ENCODE peak calls at places on chromosomes 4 and X, in ten cellular contexts. One of them, this sample, is unnamed.

GRCh38 chr4:82667761-82668505 is 106.1 kb upstream of the TMEM150C start:
- DNase-seq in effector memory CD4-positive, alpha-beta T cell: no peak
- DNase-seq in CD4-positive, alpha-beta memory T cell: no peak
- DNase-seq in heart left ventricle: no peak
- DNase-seq in cardiac muscle cell: no peak
- DNase-seq in left ventricle myocardium inferior: no peak
- DNase-seq in endodermal cell: peak; percentile 71
- DNase-seq in transverse colon: no peak
- DNase-seq in uterus: no peak
- DNase-seq in HCT116: no peak
- DNase-seq in this sample: no peak

GRCh38 chrX:153494541-153495361 is at the start of gene BGN:
- DNase-seq in effector memory CD4-positive, alpha-beta T cell: no peak
- DNase-seq in CD4-positive, alpha-beta memory T cell: no peak
- DNase-seq in heart left ventricle: peak; percentile 61
- DNase-seq in cardiac muscle cell: peak; percentile 44
- DNase-seq in left ventricle myocardium inferior: peak; percentile 57
- DNase-seq in endodermal cell: peak; percentile 81
- DNase-seq in transverse colon: no peak
- DNase-seq in uterus: peak; percentile 62
- DNase-seq in HCT116: no peak
- DNase-seq in this sample: peak; percentile 47

GRCh38 chr4:6461301-6462165 is 10.9 kb downstream of the PPP2R2C start:
- DNase-seq in effector memory CD4-positive, alpha-beta T cell: no peak
- DNase-seq in CD4-positive, alpha-beta memory T cell: no peak
- DNase-seq in heart left ventricle: no peak
- DNase-seq in cardiac muscle cell: no peak
- DNase-seq in left ventricle myocardium inferior: no peak
- DNase-seq in endodermal cell: peak; percentile 62
- DNase-seq in transverse colon: no peak
- DNase-seq in uterus: no peak
- DNase-seq in HCT116: no peak
- DNase-seq in this sample: peak; percentile 60

GRCh38 chr4:14254252-14254651 is 626.7 kb upstream of the BOD1L1 start:
- DNase-seq in effector memory CD4-positive, alpha-beta T cell: no peak
- DNase-seq in CD4-positive, alpha-beta memory T cell: no peak
- DNase-seq in heart left ventricle: peak; percentile 8
- DNase-seq in cardiac muscle cell: peak; percentile 38
- DNase-seq in left ventricle myocardium inferior: peak; percentile 19
- DNase-seq in endodermal cell: peak; percentile 86
- DNase-seq in transverse colon: peak; percentile 25
- DNase-seq in uterus: peak; percentile 12
- DNase-seq in HCT116: no peak
- DNase-seq in this sample: peak; percentile 65

GRCh38 chr4:8664976-8665375 is 72.4 kb downstream of the CPZ start:
- DNase-seq in effector memory CD4-positive, alpha-beta T cell: no peak
- DNase-seq in CD4-positive, alpha-beta memory T cell: no peak
- DNase-seq in heart left ventricle: no peak
- DNase-seq in cardiac muscle cell: no peak
- DNase-seq in left ventricle myocardium inferior: no peak
- DNase-seq in endodermal cell: peak; percentile 44
- DNase-seq in transverse colon: no peak
- DNase-seq in uterus: no peak
- DNase-seq in HCT116: no peak
- DNase-seq in this sample: no peak

GRCh38 chr4:25890653-25891485 is 23.2 kb upstream of the SMIM20 start:
- DNase-seq in effector memory CD4-positive, alpha-beta T cell: no peak
- DNase-seq in CD4-positive, alpha-beta memory T cell: no peak
- DNase-seq in heart left ventricle: no peak
- DNase-seq in cardiac muscle cell: peak; percentile 28
- DNase-seq in left ventricle myocardium inferior: no peak
- DNase-seq in endodermal cell: peak; percentile 79
- DNase-seq in transverse colon: no peak
- DNase-seq in uterus: no peak
- DNase-seq in HCT116: no peak
- DNase-seq in this sample: no peak

GRCh38 chr4:138003248-138003647 is 238.9 kb downstream of the SLC7A11 start:
- DNase-seq in effector memory CD4-positive, alpha-beta T cell: no peak
- DNase-seq in CD4-positive, alpha-beta memory T cell: no peak
- DNase-seq in heart left ventricle: no peak
- DNase-seq in cardiac muscle cell: no peak
- DNase-seq in left ventricle myocardium inferior: no peak
- DNase-seq in endodermal cell: no peak
- DNase-seq in transverse colon: no peak
- DNase-seq in uterus: no peak
- DNase-seq in HCT116: no peak
- DNase-seq in this sample: no peak

GRCh38 chr4:4486969-4487368 is 54.9 kb downstream of the STX18 start:
- DNase-seq in effector memory CD4-positive, alpha-beta T cell: no peak
- DNase-seq in CD4-positive, alpha-beta memory T cell: no peak
- DNase-seq in heart left ventricle: no peak
- DNase-seq in cardiac muscle cell: no peak
- DNase-seq in left ventricle myocardium inferior: no peak
- DNase-seq in endodermal cell: no peak
- DNase-seq in transverse colon: no peak
- DNase-seq in uterus: no peak
- DNase-seq in HCT116: no peak
- DNase-seq in this sample: no peak

GRCh38 chr4:185003596-185004351 is 14.5 kb upstream of the HELT start:
- DNase-seq in effector memory CD4-positive, alpha-beta T cell: no peak
- DNase-seq in CD4-positive, alpha-beta memory T cell: no peak
- DNase-seq in heart left ventricle: no peak
- DNase-seq in cardiac muscle cell: no peak
- DNase-seq in left ventricle myocardium inferior: no peak
- DNase-seq in endodermal cell: no peak
- DNase-seq in transverse colon: no peak
- DNase-seq in uterus: no peak
- DNase-seq in HCT116: no peak
- DNase-seq in this sample: peak; percentile 53

GRCh38 chrX:3141031-3141430 is 99.8 kb downstream of the ARSF start:
- DNase-seq in effector memory CD4-positive, alpha-beta T cell: no peak
- DNase-seq in CD4-positive, alpha-beta memory T cell: no peak
- DNase-seq in heart left ventricle: no peak
- DNase-seq in cardiac muscle cell: no peak
- DNase-seq in left ventricle myocardium inferior: no peak
- DNase-seq in endodermal cell: no peak
- DNase-seq in transverse colon: no peak
- DNase-seq in uterus: no peak
- DNase-seq in HCT116: no peak
- DNase-seq in this sample: no peak

GRCh38 chrX:3144651-3145050 is 103.4 kb downstream of the ARSF start:
- DNase-seq in effector memory CD4-positive, alpha-beta T cell: no peak
- DNase-seq in CD4-positive, alpha-beta memory T cell: no peak
- DNase-seq in heart left ventricle: no peak
- DNase-seq in cardiac muscle cell: no peak
- DNase-seq in left ventricle myocardium inferior: no peak
- DNase-seq in endodermal cell: no peak
- DNase-seq in transverse colon: no peak
- DNase-seq in uterus: no peak
- DNase-seq in HCT116: no peak
- DNase-seq in this sample: no peak

GRCh38 chrX:3142259-3143042 is 101.2 kb downstream of the ARSF start:
- DNase-seq in effector memory CD4-positive, alpha-beta T cell: no peak
- DNase-seq in CD4-positive, alpha-beta memory T cell: no peak
- DNase-seq in heart left ventricle: no peak
- DNase-seq in cardiac muscle cell: no peak
- DNase-seq in left ventricle myocardium inferior: no peak
- DNase-seq in endodermal cell: no peak
- DNase-seq in transverse colon: no peak
- DNase-seq in uterus: no peak
- DNase-seq in HCT116: peak; percentile 28
- DNase-seq in this sample: no peak

GRCh38 chrX:3145716-3146115 is 104.4 kb downstream of the ARSF start:
- DNase-seq in effector memory CD4-positive, alpha-beta T cell: no peak
- DNase-seq in CD4-positive, alpha-beta memory T cell: no peak
- DNase-seq in heart left ventricle: no peak
- DNase-seq in cardiac muscle cell: no peak
- DNase-seq in left ventricle myocardium inferior: no peak
- DNase-seq in endodermal cell: peak; percentile 66
- DNase-seq in transverse colon: no peak
- DNase-seq in uterus: no peak
- DNase-seq in HCT116: no peak
- DNase-seq in this sample: no peak

DNA sequence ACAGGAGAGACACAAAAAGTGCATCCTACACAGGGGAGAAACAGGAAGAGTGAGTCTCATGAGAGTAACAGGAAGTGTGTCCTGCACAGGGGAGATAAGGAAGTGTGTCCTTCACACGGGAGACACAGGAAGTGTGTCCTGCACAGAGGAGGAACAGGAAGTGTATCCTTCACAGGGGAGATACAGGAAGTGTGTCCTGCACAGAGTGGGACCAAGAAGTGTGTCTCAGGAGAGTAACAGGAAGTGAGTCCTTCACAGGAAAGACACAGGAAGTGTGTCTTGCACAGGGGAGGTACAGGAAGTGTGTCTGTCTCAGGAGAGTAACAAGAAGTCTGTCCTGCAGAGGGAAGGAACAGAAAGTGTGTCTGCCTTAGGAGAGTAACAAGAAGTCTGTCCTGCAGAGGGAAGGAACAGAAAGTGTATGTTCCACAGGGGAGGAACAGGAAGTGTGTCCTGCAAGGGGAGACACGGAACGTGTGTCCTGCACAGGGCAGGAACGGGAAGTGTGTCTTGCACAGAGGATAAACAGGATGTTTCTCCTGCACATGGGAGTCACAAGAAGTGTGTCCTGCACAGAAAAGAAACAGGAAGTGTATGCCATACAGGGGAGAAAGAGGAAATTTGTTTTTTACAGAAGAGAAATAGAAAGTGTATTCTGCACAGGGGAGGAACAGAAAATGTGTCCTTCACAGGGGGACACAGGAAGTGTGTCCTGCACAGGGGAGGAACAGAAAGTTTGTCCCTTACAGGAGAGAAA is 102.0 kb downstream of the ARSF start:
- DNase-seq in effector memory CD4-positive, alpha-beta T cell: no peak
- DNase-seq in CD4-positive, alpha-beta memory T cell: no peak
- DNase-seq in heart left ventricle: no peak
- DNase-seq in cardiac muscle cell: no peak
- DNase-seq in left ventricle myocardium inferior: no peak
- DNase-seq in endodermal cell: no peak
- DNase-seq in transverse colon: no peak
- DNase-seq in uterus: no peak
- DNase-seq in HCT116: peak; percentile 48
- DNase-seq in this sample: no peak
- H3K4me3 ChIP-seq in effector memory CD4-positive, alpha-beta T cell: peak overlapping the region; percentile 12
- H3K4me3 ChIP-seq in CD4-positive, alpha-beta memory T cell: no peak overlapping the region
- H3K4me3 ChIP-seq in heart left ventricle: no peak overlapping the region
- H3K4me3 ChIP-seq in cardiac muscle cell: no peak overlapping the region
- H3K4me3 ChIP-seq in left ventricle myocardium inferior: no peak overlapping the region
- H3K4me3 ChIP-seq in endodermal cell: no peak overlapping the region
- H3K4me3 ChIP-seq in transverse colon: no peak overlapping the region
- H3K4me3 ChIP-seq in uterus: no peak overlapping the region
- H3K4me3 ChIP-seq in HCT116: peak overlapping the region; percentile 49
- H3K4me3 ChIP-seq in this sample: no peak overlapping the region

GRCh38 chr4:3196670-3197359 is 52.1 kb upstream of the MSANTD1 start:
- DNase-seq in effector memory CD4-positive, alpha-beta T cell: no peak
- DNase-seq in CD4-positive, alpha-beta memory T cell: no peak
- DNase-seq in heart left ventricle: no peak
- DNase-seq in cardiac muscle cell: no peak
- DNase-seq in left ventricle myocardium inferior: no peak
- DNase-seq in endodermal cell: peak; percentile 32
- DNase-seq in transverse colon: no peak
- DNase-seq in uterus: no peak
- DNase-seq in HCT116: no peak
- DNase-seq in this sample: no peak
- H3K36me3 ChIP-seq in effector memory CD4-positive, alpha-beta T cell: no peaks in the 10 kb centered on the region
- H3K36me3 ChIP-seq in CD4-positive, alpha-beta memory T cell: no peaks in the 10 kb centered on the region
- H3K36me3 ChIP-seq in heart left ventricle: no peaks in the 10 kb centered on the region
- H3K36me3 ChIP-seq in cardiac muscle cell: peaks cover 3% of the 10 kb centered on the region
- H3K36me3 ChIP-seq in left ventricle myocardium inferior: peaks cover 58% of the 10 kb centered on the region
- H3K36me3 ChIP-seq in endodermal cell: peaks cover 80% of the 10 kb centered on the region
- H3K36me3 ChIP-seq in transverse colon: no peaks in the 10 kb centered on the region
- H3K36me3 ChIP-seq in uterus: no peaks in the 10 kb centered on the region
- H3K36me3 ChIP-seq in HCT116: peaks cover 3% of the 10 kb centered on the region
- H3K36me3 ChIP-seq in this sample: peaks cover 51% of the 10 kb centered on the region

DNA sequence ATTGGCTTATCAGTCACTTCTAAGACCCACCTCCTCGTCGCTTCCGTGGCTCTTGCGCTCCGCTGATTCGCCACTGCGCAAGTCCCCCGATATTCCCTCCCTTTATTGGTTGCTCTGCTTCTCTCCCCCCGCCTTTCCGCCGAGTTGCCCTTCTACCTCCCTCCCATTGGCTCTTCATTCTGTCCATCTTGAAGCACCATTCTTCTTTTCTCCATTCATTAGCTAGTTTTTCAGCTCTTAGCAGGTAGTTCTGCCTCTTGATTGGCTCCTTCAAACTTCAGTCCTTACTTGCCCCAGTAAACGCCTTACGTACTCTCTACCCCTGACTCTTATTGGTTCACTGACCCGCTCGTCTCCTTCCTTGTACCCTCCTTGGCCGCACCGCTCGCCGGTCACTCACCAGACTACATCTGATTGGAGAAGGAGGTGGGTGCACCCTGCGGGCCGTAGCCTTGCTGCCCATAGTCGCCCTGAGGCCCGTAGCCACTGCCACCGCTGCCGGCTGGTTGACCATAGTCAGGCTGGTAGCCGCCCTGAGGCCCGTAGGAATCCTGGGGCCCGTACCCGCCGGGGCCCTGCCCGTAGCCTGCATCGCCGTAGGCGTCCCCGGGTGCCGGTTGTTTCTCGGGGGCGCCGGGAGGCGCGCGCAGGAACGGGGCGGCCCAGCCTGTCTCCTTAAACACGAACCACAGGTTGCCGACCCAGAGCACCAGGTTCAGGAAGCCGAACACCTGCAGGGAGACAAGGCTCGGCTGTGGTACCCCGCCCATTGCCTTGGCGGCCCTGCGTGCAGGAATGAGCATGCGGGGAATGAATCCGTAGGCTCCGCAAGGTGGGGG is 5.1 kb upstream of the PRICKLE3 start:
- DNase-seq in effector memory CD4-positive, alpha-beta T cell: peak; percentile 74
- DNase-seq in CD4-positive, alpha-beta memory T cell: peak; percentile 86
- DNase-seq in heart left ventricle: peak; percentile 94
- DNase-seq in cardiac muscle cell: peak; percentile 93
- DNase-seq in left ventricle myocardium inferior: peak; percentile 87
- DNase-seq in endodermal cell: peak; percentile 95
- DNase-seq in transverse colon: peak; percentile 90
- DNase-seq in uterus: peak; percentile 95
- DNase-seq in HCT116: peak; percentile 99
- DNase-seq in this sample: peak; percentile 95
- H3K4me1 ChIP-seq in effector memory CD4-positive, alpha-beta T cell: no peaks in the 10 kb centered on the region
- H3K4me1 ChIP-seq in CD4-positive, alpha-beta memory T cell: peaks cover 18% of the 10 kb centered on the region
- H3K4me1 ChIP-seq in heart left ventricle: peaks cover 12% of the 10 kb centered on the region
- H3K4me1 ChIP-seq in cardiac muscle cell: no peaks in the 10 kb centered on the region
- H3K4me1 ChIP-seq in left ventricle myocardium inferior: peaks cover 17% of the 10 kb centered on the region
- H3K4me1 ChIP-seq in endodermal cell: no peaks in the 10 kb centered on the region
- H3K4me1 ChIP-seq in transverse colon: peaks cover 12% of the 10 kb centered on the region
- H3K4me1 ChIP-seq in uterus: no peaks in the 10 kb centered on the region
- H3K4me1 ChIP-seq in HCT116: peaks cover 35% of the 10 kb centered on the region
- H3K4me1 ChIP-seq in this sample: no peaks in the 10 kb centered on the region

DNA sequence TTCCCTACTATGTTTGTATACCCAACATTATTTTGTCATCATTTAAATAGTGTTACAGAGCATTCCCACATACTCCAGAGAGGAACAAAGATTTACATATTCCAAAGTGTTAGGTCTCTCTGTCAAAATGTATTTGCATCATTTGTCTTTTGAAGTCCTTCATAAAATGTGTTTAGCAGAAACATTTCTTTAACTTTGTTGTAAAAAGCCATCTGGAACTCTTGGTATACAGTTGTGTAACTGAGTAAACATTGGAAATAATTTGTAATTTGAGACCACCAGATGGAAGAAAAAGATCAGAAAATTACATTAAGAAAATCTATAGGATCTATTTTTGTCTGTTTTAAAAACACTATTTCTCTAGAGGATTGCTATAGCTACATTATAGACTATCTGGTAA is 56.6 kb upstream of the ALB start:
- DNase-seq in effector memory CD4-positive, alpha-beta T cell: no peak
- DNase-seq in CD4-positive, alpha-beta memory T cell: no peak
- DNase-seq in heart left ventricle: no peak
- DNase-seq in cardiac muscle cell: no peak
- DNase-seq in left ventricle myocardium inferior: no peak
- DNase-seq in endodermal cell: no peak
- DNase-seq in transverse colon: no peak
- DNase-seq in uterus: no peak
- DNase-seq in HCT116: no peak
- DNase-seq in this sample: no peak
- H3K4me3 ChIP-seq in effector memory CD4-positive, alpha-beta T cell: no peak overlapping the region
- H3K4me3 ChIP-seq in CD4-positive, alpha-beta memory T cell: no peak overlapping the region
- H3K4me3 ChIP-seq in heart left ventricle: no peak overlapping the region
- H3K4me3 ChIP-seq in cardiac muscle cell: no peak overlapping the region
- H3K4me3 ChIP-seq in left ventricle myocardium inferior: no peak overlapping the region
- H3K4me3 ChIP-seq in endodermal cell: no peak overlapping the region
- H3K4me3 ChIP-seq in transverse colon: no peak overlapping the region
- H3K4me3 ChIP-seq in uterus: no peak overlapping the region
- H3K4me3 ChIP-seq in HCT116: no peak overlapping the region
- H3K4me3 ChIP-seq in this sample: no peak overlapping the region

This sample was measured in tibial artery.